ENCODE peak calls at places on chromosome 14, in four cellular contexts. One of them, this sample, is unnamed.

GRCh38 chr14:71722885-71723284 is 209.3 kb upstream of the RGS6 start:
- DNase-seq in HCT116: no peak
- DNase-seq in body of pancreas: no peak
- DNase-seq in WERI-Rb-1: no peak
- DNase-seq in this sample: no peak

GRCh38 chr14:103543721-103544626 is 15.0 kb downstream of the TRMT61A start:
- DNase-seq in HCT116: no peak
- DNase-seq in body of pancreas: no peak
- DNase-seq in WERI-Rb-1: no peak
- DNase-seq in this sample: no peak

GRCh38 chr14:61561657-61562276 is 133.5 kb upstream of the HIF1A start:
- DNase-seq in HCT116: peak
- DNase-seq in body of pancreas: peak
- DNase-seq in WERI-Rb-1: no peak
- DNase-seq in this sample: peak

GRCh38 chr14:78644824-78645559 is 474.8 kb downstream of the NRXN3 start:
- DNase-seq in HCT116: no peak
- DNase-seq in body of pancreas: no peak
- DNase-seq in WERI-Rb-1: no peak
- DNase-seq in this sample: no peak

GRCh38 chr14:100604709-100605108 is 17.5 kb upstream of the BEGAIN start:
- DNase-seq in HCT116: no peak
- DNase-seq in body of pancreas: no peak
- DNase-seq in WERI-Rb-1: no peak
- DNase-seq in this sample: no peak

GRCh38 chr14:22556021-22556989 is 32.7 kb downstream of the DAD1 start:
- DNase-seq in HCT116: no peak
- DNase-seq in body of pancreas: peak
- DNase-seq in WERI-Rb-1: no peak
- DNase-seq in this sample: peak

GRCh38 chr14:80584638-80585505 is 356.7 kb downstream of the CEP128 start:
- DNase-seq in HCT116: peak
- DNase-seq in body of pancreas: no peak
- DNase-seq in WERI-Rb-1: no peak
- DNase-seq in this sample: no peak

GRCh38 chr14:99199854-99200653 is 71.9 kb downstream of the BCL11B start:
- DNase-seq in HCT116: no peak
- DNase-seq in body of pancreas: no peak
- DNase-seq in WERI-Rb-1: no peak
- DNase-seq in this sample: no peak

GRCh38 chr14:79732911-79733310 is 478.4 kb downstream of the DIO2 start:
- DNase-seq in HCT116: no peak
- DNase-seq in body of pancreas: no peak
- DNase-seq in WERI-Rb-1: no peak
- DNase-seq in this sample: no peak

GRCh38 chr14:77212933-77213656 is 31.5 kb downstream of the TMEM63C start:
- DNase-seq in HCT116: peak
- DNase-seq in body of pancreas: peak
- DNase-seq in WERI-Rb-1: peak
- DNase-seq in this sample: no peak

GRCh38 chr14:102898776-102899515 is 23.5 kb upstream of the AMN start:
- DNase-seq in HCT116: no peak
- DNase-seq in body of pancreas: no peak
- DNase-seq in WERI-Rb-1: no peak
- DNase-seq in this sample: no peak

GRCh38 chr14:61213116-61213720 is 67.9 kb downstream of the TMEM30B start:
- DNase-seq in HCT116: no peak
- DNase-seq in body of pancreas: no peak
- DNase-seq in WERI-Rb-1: no peak
- DNase-seq in this sample: no peak

GRCh38 chr14:48111151-48111550 is 435.7 kb upstream of the MDGA2 start:
- DNase-seq in HCT116: no peak
- DNase-seq in body of pancreas: no peak
- DNase-seq in WERI-Rb-1: no peak
- DNase-seq in this sample: no peak

GRCh38 chr14:55333785-55334485 is 62.7 kb downstream of the FBXO34 start:
- DNase-seq in HCT116: no peak
- DNase-seq in body of pancreas: no peak
- DNase-seq in WERI-Rb-1: no peak
- DNase-seq in this sample: no peak

DNA sequence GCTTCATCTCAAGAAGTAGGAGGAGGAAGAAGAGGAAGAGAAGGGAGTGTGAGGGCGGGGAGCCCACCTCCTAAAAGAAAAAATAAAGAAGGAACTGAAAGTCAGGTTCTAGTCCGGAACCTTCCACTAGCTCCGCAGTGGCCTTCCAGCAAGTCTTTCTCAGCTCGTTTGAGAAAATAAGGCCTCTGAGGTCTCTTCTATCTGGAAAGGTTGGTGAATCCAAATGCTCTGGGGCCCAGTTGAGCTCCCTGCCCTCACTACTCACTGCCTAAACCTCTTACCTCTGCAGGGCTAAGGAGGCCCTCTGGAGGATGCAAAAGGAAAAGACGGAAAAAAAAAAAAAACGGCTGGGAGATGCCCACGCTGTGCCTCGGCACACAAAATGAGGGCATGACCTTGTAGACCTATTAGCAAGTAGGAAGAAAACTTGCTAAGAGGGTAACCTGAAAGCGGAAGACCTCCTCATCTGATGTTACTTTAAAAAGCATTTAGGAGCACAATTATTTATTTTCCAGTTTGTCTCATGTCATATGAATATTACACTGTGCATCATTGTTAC is 35.9 kb downstream of the FBLN5 start:
- DNase-seq in HCT116: peak
- DNase-seq in body of pancreas: peak
- DNase-seq in WERI-Rb-1: peak
- DNase-seq in this sample: no peak
- H3K27ac ChIP-seq in HCT116: no peak
- H3K27ac ChIP-seq in body of pancreas: peak
- H3K27ac ChIP-seq in WERI-Rb-1: no peak
- H3K27ac ChIP-seq in this sample: peak

GRCh38 chr14:95236221-95236620 is 78.9 kb upstream of the DICER1 start:
- DNase-seq in HCT116: no peak
- DNase-seq in body of pancreas: no peak
- DNase-seq in WERI-Rb-1: no peak
- DNase-seq in this sample: no peak
- H3K27ac ChIP-seq in HCT116: no peak
- H3K27ac ChIP-seq in body of pancreas: peak
- H3K27ac ChIP-seq in WERI-Rb-1: no peak
- H3K27ac ChIP-seq in this sample: peak

DNA sequence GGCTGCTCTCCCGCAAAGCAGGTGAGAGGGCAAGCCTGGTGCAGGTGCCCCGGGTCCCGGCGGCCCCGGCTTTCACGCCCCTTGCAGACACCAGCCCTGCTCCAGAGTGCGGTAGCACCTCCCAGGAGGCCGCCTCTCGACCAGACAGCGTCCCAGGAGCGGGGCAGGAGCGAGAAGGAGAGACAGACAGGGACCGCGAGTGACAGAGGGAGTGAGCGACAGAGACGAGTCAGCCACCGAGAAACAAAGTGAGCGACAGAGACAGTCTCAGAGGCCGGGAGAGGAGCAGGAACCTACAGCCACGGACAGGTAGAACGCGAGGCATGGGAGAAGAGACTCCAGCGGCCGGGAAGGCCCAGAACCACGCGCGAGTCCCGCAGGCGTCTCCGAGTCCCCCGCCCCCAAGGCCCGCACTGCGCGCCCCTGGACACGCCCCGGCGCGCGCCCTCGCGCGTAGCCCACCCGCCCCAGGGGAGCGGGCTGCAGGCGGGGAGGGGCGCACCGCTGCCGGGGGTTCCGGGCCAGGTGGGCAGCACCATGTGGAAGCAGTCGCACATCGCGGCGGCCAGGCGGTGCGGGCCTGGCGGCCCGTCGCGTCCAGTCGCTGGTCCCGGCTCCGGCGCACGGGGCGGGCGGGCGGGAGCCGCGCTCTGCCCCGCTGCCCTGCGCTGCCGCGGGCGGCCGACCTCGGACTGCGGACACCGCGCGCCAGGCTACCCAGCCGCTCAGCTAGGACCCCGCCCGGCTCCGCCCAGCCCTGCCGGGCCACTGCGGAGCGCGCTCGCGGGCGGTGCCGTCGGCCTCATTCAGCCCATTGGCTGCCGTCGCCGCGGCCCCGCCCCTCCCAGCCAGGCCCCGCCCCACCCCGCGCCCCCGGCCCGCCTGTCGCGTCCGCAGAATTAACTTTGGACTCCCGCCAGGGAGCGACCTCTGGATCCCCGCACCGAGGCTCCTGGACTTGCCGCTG is at the start of gene AHNAK2:
- DNase-seq in HCT116: peak
- DNase-seq in body of pancreas: peak
- DNase-seq in WERI-Rb-1: peak
- DNase-seq in this sample: peak
- H3K27ac ChIP-seq in HCT116: peak
- H3K27ac ChIP-seq in body of pancreas: no peak
- H3K27ac ChIP-seq in WERI-Rb-1: no peak
- H3K27ac ChIP-seq in this sample: peak

GRCh38 chr14:58746701-58747100 is 108.9 kb downstream of the DACT1 start:
- DNase-seq in HCT116: no peak
- DNase-seq in body of pancreas: no peak
- DNase-seq in WERI-Rb-1: no peak
- DNase-seq in this sample: no peak

GRCh38 chr14:58749066-58749669 is 111.4 kb downstream of the DACT1 start:
- DNase-seq in HCT116: peak
- DNase-seq in body of pancreas: peak
- DNase-seq in WERI-Rb-1: no peak
- DNase-seq in this sample: no peak

GRCh38 chr14:58744951-58745350 is 107.2 kb downstream of the DACT1 start:
- DNase-seq in HCT116: no peak
- DNase-seq in body of pancreas: no peak
- DNase-seq in WERI-Rb-1: no peak
- DNase-seq in this sample: no peak

GRCh38 chr14:58747181-58747580 is 109.4 kb downstream of the DACT1 start:
- DNase-seq in HCT116: no peak
- DNase-seq in body of pancreas: peak
- DNase-seq in WERI-Rb-1: no peak
- DNase-seq in this sample: peak

DNA sequence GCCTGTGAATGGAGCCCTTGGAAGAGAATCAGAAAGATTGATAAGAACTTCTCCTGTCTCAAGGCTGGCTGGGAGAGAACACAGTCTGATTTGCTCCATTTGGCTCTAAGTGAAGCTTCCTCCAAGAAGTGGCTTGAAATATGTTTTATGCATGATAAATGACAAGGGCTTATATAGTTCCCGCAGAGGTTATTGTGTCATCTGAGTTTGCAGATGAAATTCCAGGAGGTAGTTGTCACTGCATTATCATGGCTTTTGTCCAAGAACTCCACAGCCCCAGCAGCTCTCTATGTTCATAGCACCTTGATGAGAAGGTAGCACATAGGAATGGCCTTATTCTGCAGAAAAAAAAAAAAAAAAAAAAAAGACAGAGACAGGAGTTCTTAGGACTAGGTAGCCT is 108.5 kb downstream of the DACT1 start:
- DNase-seq in HCT116: peak
- DNase-seq in body of pancreas: peak
- DNase-seq in WERI-Rb-1: no peak
- DNase-seq in this sample: no peak
- H3K27ac ChIP-seq in HCT116: no peak
- H3K27ac ChIP-seq in body of pancreas: no peak
- H3K27ac ChIP-seq in WERI-Rb-1: no peak
- H3K27ac ChIP-seq in this sample: no peak

GRCh38 chr14:50766338-50766886 is 64.5 kb downstream of the NIN start:
- DNase-seq in HCT116: no peak
- DNase-seq in body of pancreas: peak
- DNase-seq in WERI-Rb-1: no peak
- DNase-seq in this sample: no peak
- H3K27ac ChIP-seq in HCT116: no peak
- H3K27ac ChIP-seq in body of pancreas: peak
- H3K27ac ChIP-seq in WERI-Rb-1: no peak
- H3K27ac ChIP-seq in this sample: peak

GRCh38 chr14:59356783-59357182 is 108.4 kb downstream of the GPR135 start:
- DNase-seq in HCT116: no peak
- DNase-seq in body of pancreas: no peak
- DNase-seq in WERI-Rb-1: no peak
- DNase-seq in this sample: no peak
- H3K27ac ChIP-seq in HCT116: no peak
- H3K27ac ChIP-seq in body of pancreas: no peak
- H3K27ac ChIP-seq in WERI-Rb-1: no peak
- H3K27ac ChIP-seq in this sample: no peak

GRCh38 chr14:23862513-23862912 is 91.1 kb upstream of the DHRS4 start:
- DNase-seq in HCT116: no peak
- DNase-seq in body of pancreas: no peak
- DNase-seq in WERI-Rb-1: no peak
- DNase-seq in this sample: no peak

GRCh38 chr14:23864856-23865255 is 88.7 kb upstream of the DHRS4 start:
- DNase-seq in HCT116: no peak
- DNase-seq in body of pancreas: no peak
- DNase-seq in WERI-Rb-1: no peak
- DNase-seq in this sample: no peak

GRCh38 chr14:23863836-23864235 is 89.7 kb upstream of the DHRS4 start:
- DNase-seq in HCT116: no peak
- DNase-seq in body of pancreas: no peak
- DNase-seq in WERI-Rb-1: no peak
- DNase-seq in this sample: no peak

GRCh38 chr14:23864252-23864651 is 89.3 kb upstream of the DHRS4 start:
- DNase-seq in HCT116: no peak
- DNase-seq in body of pancreas: no peak
- DNase-seq in WERI-Rb-1: no peak
- DNase-seq in this sample: no peak

GRCh38 chr14:23861666-23862065 is 91.9 kb upstream of the DHRS4 start:
- DNase-seq in HCT116: no peak
- DNase-seq in body of pancreas: peak
- DNase-seq in WERI-Rb-1: no peak
- DNase-seq in this sample: no peak
- H3K27ac ChIP-seq in HCT116: no peak
- H3K27ac ChIP-seq in body of pancreas: peak
- H3K27ac ChIP-seq in WERI-Rb-1: no peak
- H3K27ac ChIP-seq in this sample: no peak

GRCh38 chr14:74582910-74583581 is 29.0 kb downstream of the LTBP2 start:
- DNase-seq in HCT116: no peak
- DNase-seq in body of pancreas: peak
- DNase-seq in WERI-Rb-1: no peak
- DNase-seq in this sample: no peak
- H3K27ac ChIP-seq in HCT116: peak
- H3K27ac ChIP-seq in body of pancreas: peak
- H3K27ac ChIP-seq in WERI-Rb-1: no peak
- H3K27ac ChIP-seq in this sample: peak

GRCh38 chr14:53849549-53849948 is 107.1 kb downstream of the BMP4 start:
- DNase-seq in HCT116: no peak
- DNase-seq in body of pancreas: no peak
- DNase-seq in WERI-Rb-1: no peak
- DNase-seq in this sample: no peak
- H3K27ac ChIP-seq in HCT116: peak
- H3K27ac ChIP-seq in body of pancreas: no peak
- H3K27ac ChIP-seq in WERI-Rb-1: no peak
- H3K27ac ChIP-seq in this sample: no peak

DNA sequence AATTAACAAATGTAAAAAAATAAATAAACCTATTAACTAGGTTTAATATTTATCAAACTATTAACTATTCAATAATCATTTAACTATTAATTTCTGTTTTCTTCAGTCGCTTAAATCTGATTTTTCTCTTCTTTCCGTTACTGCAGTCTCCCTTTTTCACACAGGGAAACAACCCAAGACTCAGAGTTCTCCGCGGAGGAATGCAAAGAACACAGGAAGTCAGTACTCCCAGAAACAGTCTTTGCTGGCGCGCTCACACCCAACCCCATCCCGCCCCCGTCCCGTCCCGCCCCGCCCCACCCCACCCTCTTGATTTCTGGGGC is 355 bp upstream of the METTL17 start:
- DNase-seq in HCT116: no peak
- DNase-seq in body of pancreas: no peak
- DNase-seq in WERI-Rb-1: no peak
- DNase-seq in this sample: no peak
- H3K27ac ChIP-seq in HCT116: peak
- H3K27ac ChIP-seq in body of pancreas: peak
- H3K27ac ChIP-seq in WERI-Rb-1: no peak
- H3K27ac ChIP-seq in this sample: peak